ENCODE peak calls at places on chromosomes 11 and 22, in ten cellular contexts. One of them, this sample, is unnamed.

GRCh38 chr11:16985297-16985696 is 28.9 kb downstream of the PLEKHA7 start:
- DNase-seq in Calu3: no peak
- DNase-seq in LoVo: no peak
- DNase-seq in stimulated activated CD4-positive, alpha-beta T cell treated with anti-CD3 and anti-CD28 coated beads, TNF-alpha, amount 100 ng/mL, for 24 hours: no peak
- DNase-seq in activated CD4-positive, alpha-beta T cell treated with anti-CD3 and anti-CD28 coated beads, Interleukin-2, amount 50 U/mL, for 1 hour: no peak
- DNase-seq in stimulated activated naive CD8-positive, alpha-beta T cell treated with anti-CD3 and anti-CD28 coated beads, Interleukin-15, Interleukin-2, amounts not matched to agents 100 U/mL and 50 U/mL, for 24 hours: no peak
- DNase-seq in left cardiac atrium: no peak
- DNase-seq in germinal center: no peak
- DNase-seq in GM18507: no peak
- DNase-seq in upper lobe of right lung: no peak
- DNase-seq in this sample: peak; percentile 48

GRCh38 chr11:6319001-6319878 is 1.1 kb downstream of the CAVIN3 start:
- DNase-seq in Calu3: peak; percentile 42
- DNase-seq in LoVo: no peak
- DNase-seq in stimulated activated CD4-positive, alpha-beta T cell treated with anti-CD3 and anti-CD28 coated beads, TNF-alpha, amount 100 ng/mL, for 24 hours: no peak
- DNase-seq in activated CD4-positive, alpha-beta T cell treated with anti-CD3 and anti-CD28 coated beads, Interleukin-2, amount 50 U/mL, for 1 hour: no peak
- DNase-seq in stimulated activated naive CD8-positive, alpha-beta T cell treated with anti-CD3 and anti-CD28 coated beads, Interleukin-15, Interleukin-2, amounts not matched to agents 100 U/mL and 50 U/mL, for 24 hours: peak; percentile 7
- DNase-seq in left cardiac atrium: peak; percentile 75
- DNase-seq in germinal center: no peak
- DNase-seq in GM18507: no peak
- DNase-seq in upper lobe of right lung: peak; percentile 81
- DNase-seq in this sample: no peak

GRCh38 chr11:110128161-110128560 is 35.0 kb downstream of the ZC3H12C start:
- DNase-seq in Calu3: no peak
- DNase-seq in LoVo: no peak
- DNase-seq in stimulated activated CD4-positive, alpha-beta T cell treated with anti-CD3 and anti-CD28 coated beads, TNF-alpha, amount 100 ng/mL, for 24 hours: no peak
- DNase-seq in activated CD4-positive, alpha-beta T cell treated with anti-CD3 and anti-CD28 coated beads, Interleukin-2, amount 50 U/mL, for 1 hour: no peak
- DNase-seq in stimulated activated naive CD8-positive, alpha-beta T cell treated with anti-CD3 and anti-CD28 coated beads, Interleukin-15, Interleukin-2, amounts not matched to agents 100 U/mL and 50 U/mL, for 24 hours: no peak
- DNase-seq in left cardiac atrium: no peak
- DNase-seq in germinal center: no peak
- DNase-seq in GM18507: no peak
- DNase-seq in upper lobe of right lung: no peak
- DNase-seq in this sample: no peak

GRCh38 chr11:117478126-117478856 is 150.6 kb downstream of the CEP164 start:
- DNase-seq in Calu3: no peak
- DNase-seq in LoVo: no peak
- DNase-seq in stimulated activated CD4-positive, alpha-beta T cell treated with anti-CD3 and anti-CD28 coated beads, TNF-alpha, amount 100 ng/mL, for 24 hours: no peak
- DNase-seq in activated CD4-positive, alpha-beta T cell treated with anti-CD3 and anti-CD28 coated beads, Interleukin-2, amount 50 U/mL, for 1 hour: no peak
- DNase-seq in stimulated activated naive CD8-positive, alpha-beta T cell treated with anti-CD3 and anti-CD28 coated beads, Interleukin-15, Interleukin-2, amounts not matched to agents 100 U/mL and 50 U/mL, for 24 hours: no peak
- DNase-seq in left cardiac atrium: no peak
- DNase-seq in germinal center: no peak
- DNase-seq in GM18507: no peak
- DNase-seq in upper lobe of right lung: no peak
- DNase-seq in this sample: no peak

GRCh38 chr22:23781533-23781932 is 5.2 kb upstream of the SMARCB1 start:
- DNase-seq in Calu3: peak; percentile 34
- DNase-seq in LoVo: no peak
- DNase-seq in stimulated activated CD4-positive, alpha-beta T cell treated with anti-CD3 and anti-CD28 coated beads, TNF-alpha, amount 100 ng/mL, for 24 hours: no peak
- DNase-seq in activated CD4-positive, alpha-beta T cell treated with anti-CD3 and anti-CD28 coated beads, Interleukin-2, amount 50 U/mL, for 1 hour: no peak
- DNase-seq in stimulated activated naive CD8-positive, alpha-beta T cell treated with anti-CD3 and anti-CD28 coated beads, Interleukin-15, Interleukin-2, amounts not matched to agents 100 U/mL and 50 U/mL, for 24 hours: no peak
- DNase-seq in left cardiac atrium: no peak
- DNase-seq in germinal center: no peak
- DNase-seq in GM18507: no peak
- DNase-seq in upper lobe of right lung: no peak
- DNase-seq in this sample: no peak

GRCh38 chr22:22993184-22993583 is 77.1 kb upstream of the GNAZ start:
- DNase-seq in Calu3: no peak
- DNase-seq in LoVo: no peak
- DNase-seq in stimulated activated CD4-positive, alpha-beta T cell treated with anti-CD3 and anti-CD28 coated beads, TNF-alpha, amount 100 ng/mL, for 24 hours: no peak
- DNase-seq in activated CD4-positive, alpha-beta T cell treated with anti-CD3 and anti-CD28 coated beads, Interleukin-2, amount 50 U/mL, for 1 hour: no peak
- DNase-seq in stimulated activated naive CD8-positive, alpha-beta T cell treated with anti-CD3 and anti-CD28 coated beads, Interleukin-15, Interleukin-2, amounts not matched to agents 100 U/mL and 50 U/mL, for 24 hours: no peak
- DNase-seq in left cardiac atrium: no peak
- DNase-seq in germinal center: no peak
- DNase-seq in GM18507: no peak
- DNase-seq in upper lobe of right lung: no peak
- DNase-seq in this sample: no peak

GRCh38 chr22:25153961-25154685 is 45.5 kb upstream of the CRYBB3 start:
- DNase-seq in Calu3: peak; percentile 84
- DNase-seq in LoVo: no peak
- DNase-seq in stimulated activated CD4-positive, alpha-beta T cell treated with anti-CD3 and anti-CD28 coated beads, TNF-alpha, amount 100 ng/mL, for 24 hours: no peak
- DNase-seq in activated CD4-positive, alpha-beta T cell treated with anti-CD3 and anti-CD28 coated beads, Interleukin-2, amount 50 U/mL, for 1 hour: no peak
- DNase-seq in stimulated activated naive CD8-positive, alpha-beta T cell treated with anti-CD3 and anti-CD28 coated beads, Interleukin-15, Interleukin-2, amounts not matched to agents 100 U/mL and 50 U/mL, for 24 hours: no peak
- DNase-seq in left cardiac atrium: peak; percentile 78
- DNase-seq in germinal center: no peak
- DNase-seq in GM18507: no peak
- DNase-seq in upper lobe of right lung: peak; percentile 78
- DNase-seq in this sample: peak; percentile 84

GRCh38 chr11:131065435-131066295 is 149.4 kb upstream of the SNX19 start:
- DNase-seq in Calu3: no peak
- DNase-seq in LoVo: no peak
- DNase-seq in stimulated activated CD4-positive, alpha-beta T cell treated with anti-CD3 and anti-CD28 coated beads, TNF-alpha, amount 100 ng/mL, for 24 hours: no peak
- DNase-seq in activated CD4-positive, alpha-beta T cell treated with anti-CD3 and anti-CD28 coated beads, Interleukin-2, amount 50 U/mL, for 1 hour: no peak
- DNase-seq in stimulated activated naive CD8-positive, alpha-beta T cell treated with anti-CD3 and anti-CD28 coated beads, Interleukin-15, Interleukin-2, amounts not matched to agents 100 U/mL and 50 U/mL, for 24 hours: no peak
- DNase-seq in left cardiac atrium: no peak
- DNase-seq in germinal center: no peak
- DNase-seq in GM18507: no peak
- DNase-seq in upper lobe of right lung: no peak
- DNase-seq in this sample: no peak

GRCh38 chr11:93481696-93482095 is 61.5 kb downstream of the SMCO4 start:
- DNase-seq in Calu3: peak; percentile 19
- DNase-seq in LoVo: no peak
- DNase-seq in stimulated activated CD4-positive, alpha-beta T cell treated with anti-CD3 and anti-CD28 coated beads, TNF-alpha, amount 100 ng/mL, for 24 hours: no peak
- DNase-seq in activated CD4-positive, alpha-beta T cell treated with anti-CD3 and anti-CD28 coated beads, Interleukin-2, amount 50 U/mL, for 1 hour: no peak
- DNase-seq in stimulated activated naive CD8-positive, alpha-beta T cell treated with anti-CD3 and anti-CD28 coated beads, Interleukin-15, Interleukin-2, amounts not matched to agents 100 U/mL and 50 U/mL, for 24 hours: no peak
- DNase-seq in left cardiac atrium: no peak
- DNase-seq in germinal center: no peak
- DNase-seq in GM18507: no peak
- DNase-seq in upper lobe of right lung: no peak
- DNase-seq in this sample: no peak

GRCh38 chr11:92131289-92131890 is 93.2 kb upstream of the FAT3 start:
- DNase-seq in Calu3: no peak
- DNase-seq in LoVo: no peak
- DNase-seq in stimulated activated CD4-positive, alpha-beta T cell treated with anti-CD3 and anti-CD28 coated beads, TNF-alpha, amount 100 ng/mL, for 24 hours: no peak
- DNase-seq in activated CD4-positive, alpha-beta T cell treated with anti-CD3 and anti-CD28 coated beads, Interleukin-2, amount 50 U/mL, for 1 hour: no peak
- DNase-seq in stimulated activated naive CD8-positive, alpha-beta T cell treated with anti-CD3 and anti-CD28 coated beads, Interleukin-15, Interleukin-2, amounts not matched to agents 100 U/mL and 50 U/mL, for 24 hours: no peak
- DNase-seq in left cardiac atrium: no peak
- DNase-seq in germinal center: no peak
- DNase-seq in GM18507: no peak
- DNase-seq in upper lobe of right lung: no peak
- DNase-seq in this sample: no peak

GRCh38 chr22:37745548-37746365 is 48.9 kb downstream of the TRIOBP start:
- DNase-seq in Calu3: peak; percentile 92
- DNase-seq in LoVo: peak; percentile 88
- DNase-seq in stimulated activated CD4-positive, alpha-beta T cell treated with anti-CD3 and anti-CD28 coated beads, TNF-alpha, amount 100 ng/mL, for 24 hours: peak; percentile 80
- DNase-seq in activated CD4-positive, alpha-beta T cell treated with anti-CD3 and anti-CD28 coated beads, Interleukin-2, amount 50 U/mL, for 1 hour: peak; percentile 85
- DNase-seq in stimulated activated naive CD8-positive, alpha-beta T cell treated with anti-CD3 and anti-CD28 coated beads, Interleukin-15, Interleukin-2, amounts not matched to agents 100 U/mL and 50 U/mL, for 24 hours: peak; percentile 92
- DNase-seq in left cardiac atrium: peak; percentile 94
- DNase-seq in germinal center: peak; percentile 92
- DNase-seq in GM18507: peak; percentile 92
- DNase-seq in upper lobe of right lung: peak; percentile 96
- DNase-seq in this sample: peak; percentile 77

This sample was measured in T47D.